ENCODE peak calls at places on chromosomes 7 and 10, in six cellular contexts. W is SK-N-SH, Y is HCT116, V is GM12878, G is K562, R is HepG2. N is an unnamed sample.
A peak's percentile ranks its signal among the peaks of the same experiment; 100 is the strongest.

GRCh38 chr10:70538195-70538520 is 59.6 kb downstream of the PALD1 start:
- DNase-seq in W (no peak), Y (no peak), V (no peak), G (no peak), R (no peak), N (no peak)

GRCh38 chr7:140559410-140559809 is 80.1 kb upstream of the MKRN1 start:
- DNase-seq in W (no peak), Y (no peak), V (no peak), G (no peak), R (no peak), N (no peak)

GRCh38 chr10:53918755-53919154 is 882.3 kb downstream of the PCDH15 start:
- DNase-seq in W (no peak), Y (no peak), V (no peak), G (no peak), R (no peak), N (no peak)

GRCh38 chr10:91194497-91195179 is 25.8 kb upstream of the PCGF5 start:
- DNase-seq in W (no peak), Y (no peak), V (no peak), G (no peak), R (no peak), N (no peak)

GRCh38 chr7:130423636-130424035 is 17.2 kb downstream of the CEP41 start:
- DNase-seq in W (no peak), Y (no peak), V (no peak), G (no peak), R (no peak), N (no peak)

GRCh38 chr10:73810735-73811465 is 498 bp downstream of the NDST2 start:
- DNase-seq in W (no peak), Y (no peak), V (no peak), G (peak; percentile 68), R (no peak), N (no peak)

GRCh38 chr7:135659159-135659837 is 3.0 kb upstream of the STMP1 start:
- DNase-seq in W (no peak), Y (no peak), V (no peak), G (no peak), R (no peak), N (no peak)

GRCh38 chr7:66356277-66356721 is 151.2 kb downstream of the TPST1 start:
- DNase-seq in W (no peak), Y (peak; percentile 39), V (no peak), G (no peak), R (no peak), N (no peak)

GRCh38 chr7:140697447-140698143 is 1.1 kb downstream of the NDUFB2 start:
- DNase-seq in W (no peak), Y (no peak), V (no peak), G (no peak), R (no peak), N (no peak)

GRCh38 chr10:59047180-59047579 is 129.3 kb upstream of the PHYHIPL start:
- DNase-seq in W (no peak), Y (no peak), V (no peak), G (no peak), R (no peak), N (no peak)

GRCh38 chr10:86343761-86344160 is 22.8 kb downstream of the GRID1 start:
- DNase-seq in W (no peak), Y (no peak), V (no peak), G (no peak), R (no peak), N (no peak)

GRCh38 chr10:125886914-125887512 is 5.9 kb upstream of the DHX32 start:
- DNase-seq in W (no peak), Y (no peak), V (no peak), G (no peak), R (no peak), N (no peak)

GRCh38 chr10:126011995-126012394 is 115.6 kb downstream of the FANK1 start:
- DNase-seq in W (no peak), Y (no peak), V (no peak), G (no peak), R (no peak), N (no peak)

GRCh38 chr10:105605873-105606272 is 964.8 kb downstream of the SORCS3 start:
- DNase-seq in W (no peak), Y (no peak), V (no peak), G (no peak), R (no peak), N (no peak)

GRCh38 chr7:1669486-1669951 is 558 bp upstream of the ELFN1 start:
- DNase-seq in W (peak; percentile 72), Y (no peak), V (no peak), G (peak; percentile 46), R (no peak), N (no peak)

GRCh38 chr10:116742367-116743265 is at the start of gene HSPA12A:
- DNase-seq in W (peak; percentile 95), Y (peak; percentile 50), V (no peak), G (peak; percentile 83), R (no peak), N (no peak)

GRCh38 chr7:108094375-108094774 is 35.8 kb downstream of the LAMB4 start:
- DNase-seq in W (no peak), Y (no peak), V (no peak), G (no peak), R (no peak), N (no peak)

GRCh38 chr10:34760606-34761005 is 54.5 kb downstream of the PARD3 start:
- DNase-seq in W (no peak), Y (peak; percentile 28), V (no peak), G (no peak), R (no peak), N (no peak)

GRCh38 chr7:82559203-82559805 is 115.7 kb upstream of the CACNA2D1 start:
- DNase-seq in W (peak; percentile 72), Y (no peak), V (no peak), G (no peak), R (no peak), N (no peak)

GRCh38 chr10:52771534-52772455 is 789 bp downstream of the MBL2 start:
- DNase-seq in W (no peak), Y (no peak), V (no peak), G (no peak), R (peak; percentile 88), N (no peak)

GRCh38 chr7:79936281-79936983 is 198.2 kb upstream of the GNAI1 start:
- DNase-seq in W (no peak), Y (no peak), V (no peak), G (no peak), R (no peak), N (no peak)

GRCh38 chr10:93541402-93542357 is 24.8 kb upstream of the FFAR4 start:
- DNase-seq in W (peak; percentile 67), Y (peak; percentile 27), V (no peak), G (peak; percentile 54), R (peak; percentile 13), N (no peak)
- TF ChIP-seq REST in W (no peak), Y (no peak), V (no peak), G (no peak), R (no peak), N (no peak)

GRCh38 chr10:127456122-127456521 is 93.0 kb upstream of the NPS start:
- DNase-seq in W (no peak), Y (no peak), V (no peak), G (no peak), R (no peak), N (no peak)
- H3K4me1 ChIP-seq in W (no peaks in the 10 kb centered on the region), Y (no peaks in the 10 kb centered on the region), V (no peaks in the 10 kb centered on the region), G (no peaks in the 10 kb centered on the region), R (no peaks in the 10 kb centered on the region), N (no peaks in the 10 kb centered on the region)

DNA sequence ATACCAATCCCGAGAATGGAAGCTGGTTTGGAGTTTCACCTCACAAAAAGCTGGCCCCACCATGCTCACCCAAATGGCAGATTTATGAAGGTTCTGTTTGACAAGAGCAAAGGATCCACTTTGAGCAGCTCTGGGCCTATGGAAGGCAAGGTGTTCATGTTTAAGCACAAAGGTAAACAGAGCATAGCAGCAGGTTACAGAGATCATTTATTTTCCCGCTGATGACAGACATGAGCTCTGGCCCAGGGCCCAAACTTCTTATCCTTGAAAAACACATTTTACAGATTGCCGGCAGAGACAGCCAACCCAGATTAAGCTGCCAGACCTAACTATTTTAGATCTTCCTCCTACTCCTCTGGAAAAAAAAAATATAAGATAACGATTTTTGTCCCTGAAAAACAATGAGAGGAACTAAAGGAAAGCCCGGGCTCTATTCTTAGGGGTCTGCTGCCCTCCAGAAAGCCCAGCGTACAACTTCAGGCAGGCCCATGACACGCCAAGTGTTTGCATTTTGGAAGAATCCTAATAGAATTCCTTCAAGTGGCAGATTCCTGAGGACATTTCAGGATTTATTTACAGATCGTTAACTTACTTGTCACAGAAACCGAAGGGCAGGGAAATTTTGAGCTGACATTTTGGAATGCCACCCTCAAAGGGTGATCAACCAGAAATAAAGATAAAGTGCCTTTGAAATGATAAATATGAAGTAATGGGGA is 40.0 kb downstream of the SYPL1 start:
- DNase-seq in W (peak; percentile 71), Y (no peak), V (no peak), G (peak; percentile 86), R (peak; percentile 87), N (no peak)
- TF ChIP-seq SIN3A in W (no peak), Y (no peak), V (no peak), G (no peak), R (no peak), N (no peak)

DNA sequence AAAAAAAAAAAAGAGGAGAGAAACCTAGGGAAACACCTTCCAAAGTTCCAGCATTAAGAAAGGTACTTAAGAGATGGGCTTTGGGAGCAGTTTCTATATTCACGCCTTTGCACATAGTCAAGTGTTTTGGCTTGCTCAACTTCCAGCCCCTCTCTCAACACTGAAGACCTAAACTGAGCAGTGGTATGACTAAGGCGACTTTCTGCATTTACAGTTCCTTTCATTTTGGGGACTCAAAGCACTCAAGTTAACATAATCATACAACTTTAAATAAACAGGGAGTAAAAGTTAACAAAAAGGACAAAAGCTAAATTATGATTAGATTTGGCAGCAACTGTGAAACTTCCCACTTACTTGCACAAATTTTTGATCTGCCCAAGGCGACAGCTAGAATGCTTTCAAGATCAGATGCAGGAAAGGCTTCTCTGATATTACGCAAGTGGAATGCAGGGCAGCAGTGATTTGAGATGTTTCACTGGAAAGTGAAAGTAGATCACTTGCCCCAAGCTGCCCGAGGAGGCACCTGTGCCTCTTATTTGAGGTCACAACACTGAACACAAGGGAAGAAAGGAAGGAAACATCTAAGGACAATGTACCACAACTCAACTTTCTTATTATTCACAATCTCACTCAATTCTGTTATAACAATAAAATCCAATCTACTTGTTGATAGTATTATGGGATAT is 199.5 kb downstream of the SKAP2 start:
- DNase-seq in W (no peak), Y (no peak), V (no peak), G (no peak), R (no peak), N (no peak)
- TF ChIP-seq REST in W (no peak), Y (no peak), V (no peak), G (no peak), R (no peak), N (no peak)

N was measured in Panc1.